ENCODE peak calls at places on chromosomes 4 and X, in six cellular contexts. R is pancreas, O is substantia nigra, U is activated T-helper 1 cell treated with Interleukin-2 at 50 U/mL for 16 hours, J is DMS153, G is HCEC 1CT. L is an unnamed sample.

GRCh38 chrX:71111141-71111843 is at the start of gene IL2RG:
- DNase-seq in U (peak), J (no peak), O (no peak), R (no peak), G (no peak), L (peak)

GRCh38 chr4:152591361-152591760 is 55.5 kb upstream of the FBXW7 start:
- DNase-seq in O (no peak), R (no peak), G (no peak), J (peak), U (no peak), L (no peak)

GRCh38 chr4:95066011-95066410 is 308.3 kb downstream of the BMPR1B start:
- DNase-seq in R (no peak), G (no peak), J (no peak), U (no peak), O (no peak), L (no peak)

GRCh38 chrX:57070185-57070984 is 51.0 kb downstream of the SPIN2B start:
- DNase-seq in J (no peak), R (no peak), O (no peak), G (no peak), U (no peak), L (no peak)

GRCh38 chr4:186554485-186554884 is 882 bp downstream of the MTNR1A start:
- DNase-seq in O (no peak), U (no peak), G (peak), R (peak), J (peak), L (no peak)

GRCh38 chr4:92381640-92382039 is 77.9 kb downstream of the GRID2 start:
- DNase-seq in U (no peak), G (peak), O (no peak), R (no peak), J (no peak), L (no peak)

GRCh38 chrX:48747415-48748026 is 14.0 kb upstream of the GLOD5 start:
- DNase-seq in J (no peak), O (no peak), U (no peak), R (no peak), G (no peak), L (no peak)

GRCh38 chr4:152246659-152247058 is 289.2 kb downstream of the FBXW7 start:
- DNase-seq in R (no peak), G (no peak), J (no peak), O (no peak), U (peak), L (no peak)

GRCh38 chr4:41214158-41215146 is at the start of gene APBB2:
- DNase-seq in R (peak), J (peak), U (no peak), G (peak), O (peak), L (peak)

GRCh38 chr4:181007751-181008150 is 1235.5 kb upstream of the TENM3 start:
- DNase-seq in U (no peak), G (no peak), R (no peak), O (no peak), J (no peak), L (no peak)

GRCh38 chrX:131778269-131779218 is 234.7 kb downstream of the OR13H1 start:
- DNase-seq in R (peak), G (no peak), O (no peak), J (no peak), U (peak), L (no peak)

GRCh38 chr4:120801171-120801758 is 121.3 kb downstream of the PRDM5 start:
- DNase-seq in U (no peak), R (no peak), G (peak), J (no peak), O (peak), L (no peak)

GRCh38 chrX:38438321-38438720 is 85.9 kb downstream of the OTC start:
- DNase-seq in R (no peak), O (no peak), U (no peak), G (no peak), J (no peak), L (no peak)

GRCh38 chr4:87973283-87974169 is 2.0 kb upstream of the SPP1 start:
- DNase-seq in U (no peak), J (peak), O (no peak), G (peak), R (peak), L (peak)

GRCh38 chr4:61149278-61149677 is 50.8 kb upstream of the ADGRL3 start:
- DNase-seq in U (no peak), G (peak), R (no peak), J (no peak), O (no peak), L (no peak)

GRCh38 chrX:41145920-41146608 is 60.8 kb downstream of the USP9X start:
- DNase-seq in J (no peak), G (peak), R (no peak), U (no peak), O (no peak), L (no peak)

GRCh38 chrX:13653022-13653693 is at the start of gene TCEANC:
- DNase-seq in O (peak), R (peak), G (peak), U (peak), J (peak), L (peak)

GRCh38 chr4:165394275-165394674 is 15.5 kb downstream of the CPE start:
- DNase-seq in G (peak), U (no peak), J (no peak), O (no peak), R (no peak), L (no peak)

GRCh38 chr4:2441393-2442174 is 22.8 kb downstream of the CFAP99 start:
- DNase-seq in U (peak), O (no peak), G (peak), R (peak), J (no peak), L (peak)

GRCh38 chr4:107931775-107932321 is 499 bp downstream of the CYP2U1 start:
- DNase-seq in R (no peak), U (peak), G (no peak), O (no peak), J (no peak), L (no peak)

GRCh38 chr4:121192500-121192899 is 28.4 kb upstream of the TNIP3 start:
- DNase-seq in G (peak), O (no peak), U (no peak), J (peak), R (no peak), L (no peak)

GRCh38 chr4:74447636-74448233 is 2.8 kb downstream of the AREG start:
- DNase-seq in R (no peak), G (no peak), O (no peak), J (no peak), U (no peak), L (no peak)

GRCh38 chr4:81738891-81739290 is 267.2 kb upstream of the RASGEF1B start:
- DNase-seq in J (no peak), G (no peak), U (no peak), O (no peak), R (no peak), L (no peak)

GRCh38 chrX:13597928-13598327 is 28.5 kb downstream of the EGFL6 start:
- DNase-seq in R (peak), U (no peak), O (no peak), J (no peak), G (peak), L (no peak)

GRCh38 chr4:51851090-51851936 is 8.4 kb downstream of the DCUN1D4 start:
- DNase-seq in U (no peak), O (no peak), G (no peak), J (no peak), R (no peak), L (no peak)

GRCh38 chrX:130516123-130516522 is 114.3 kb downstream of the RBMX2 start:
- DNase-seq in J (peak), U (no peak), G (no peak), O (no peak), R (no peak), L (no peak)

GRCh38 chrX:69309074-69309792 is 144.0 kb upstream of the PJA1 start:
- DNase-seq in J (no peak), R (no peak), G (no peak), O (no peak), U (no peak), L (peak)

GRCh38 chr4:41590591-41590990 is 52.6 kb downstream of the LIMCH1 start:
- DNase-seq in J (peak), O (no peak), U (no peak), R (no peak), G (no peak), L (no peak)

GRCh38 chrX:14028473-14028872 is 1.2 kb downstream of the GEMIN8 start:
- DNase-seq in O (no peak), U (no peak), J (no peak), R (no peak), G (no peak), L (no peak)

GRCh38 chr4:90080116-90080515 is 47.1 kb upstream of the CCSER1 start:
- DNase-seq in J (no peak), U (no peak), O (no peak), R (no peak), G (no peak), L (no peak)

GRCh38 chr4:55447826-55448225 is 52.1 kb downstream of the TMEM165 start:
- DNase-seq in R (no peak), U (no peak), O (no peak), G (no peak), J (no peak), L (no peak)

GRCh38 chr4:915595-915994 is 16.5 kb downstream of the GAK start:
- DNase-seq in G (no peak), J (no peak), U (no peak), O (no peak), R (no peak), L (no peak)

GRCh38 chr4:15888515-15888914 is 50.0 kb downstream of the FGFBP1 start:
- DNase-seq in G (no peak), J (no peak), O (no peak), R (no peak), U (no peak), L (no peak)